ENCODE peak calls at places on chromosome 9, in ten cellular contexts. L is NCI-H1694 treated with DMSO at 0.1 percent for 48 hours, I is SHP77, Q is mucosa of gallbladder, P is HCT116, Z is NCI-H2171, A is SK-N-SH, C is germinal center, D is lung, U is neuronal stem cell. X is an unnamed sample.

GRCh38 chr9:24210641-24211040 is 335.1 kb downstream of the IZUMO3 start:
- DNase-seq in D (no peak), Z (no peak), Q (no peak), L (no peak), A (no peak), P (no peak), I (no peak), C (no peak), U (no peak), X (no peak)

GRCh38 chr9:109244179-109245132 is 76.4 kb downstream of the EPB41L4B start:
- DNase-seq in L (peak), P (peak), Q (peak), U (peak), C (peak), A (peak), D (peak), Z (peak), I (peak), X (peak)

GRCh38 chr9:98121096-98121495 is 2.1 kb upstream of the TRIM14 start:
- DNase-seq in D (no peak), U (no peak), Z (no peak), L (no peak), P (no peak), I (no peak), A (no peak), Q (peak), C (no peak), X (peak)

GRCh38 chr9:36492849-36493248 is 79.8 kb upstream of the MELK start:
- DNase-seq in C (no peak), I (no peak), L (no peak), Q (no peak), Z (no peak), D (no peak), A (no peak), P (no peak), U (no peak), X (no peak)

GRCh38 chr9:136225748-136226679 is 19.6 kb downstream of the QSOX2 start:
- DNase-seq in A (peak), U (peak), C (peak), D (peak), P (peak), I (peak), L (peak), Z (peak), Q (peak), X (no peak)

GRCh38 chr9:109020581-109020980 is 7.3 kb upstream of the CTNNAL1 start:
- DNase-seq in P (no peak), A (no peak), L (no peak), D (no peak), I (no peak), Z (no peak), C (no peak), Q (no peak), U (no peak), X (no peak)

GRCh38 chr9:77469515-77470197 is 178.5 kb downstream of the GNA14 start:
- DNase-seq in Z (no peak), A (no peak), D (no peak), U (no peak), I (no peak), Q (no peak), C (no peak), L (no peak), P (no peak), X (no peak)

GRCh38 chr9:15725953-15726352 is 173.1 kb downstream of the CCDC171 start:
- DNase-seq in L (no peak), P (no peak), Q (no peak), A (no peak), C (no peak), Z (no peak), U (no peak), I (no peak), D (no peak), X (no peak)

GRCh38 chr9:91954841-91955471 is 4.9 kb upstream of the ROR2 start:
- DNase-seq in U (peak), D (no peak), Z (peak), C (peak), Q (peak), I (peak), L (peak), A (peak), P (peak), X (no peak)

GRCh38 chr9:119091074-119091473 is 278.2 kb downstream of the BRINP1 start:
- DNase-seq in Z (no peak), Q (peak), D (no peak), U (no peak), A (no peak), C (no peak), P (no peak), I (no peak), L (no peak), X (no peak)

GRCh38 chr9:87227456-87227855 is 270.2 kb upstream of the DAPK1 start:
- DNase-seq in C (no peak), L (no peak), U (no peak), D (no peak), Q (no peak), I (no peak), A (no peak), P (no peak), Z (no peak), X (no peak)

GRCh38 chr9:92187989-92188714 is 72.9 kb upstream of the SPTLC1 start:
- DNase-seq in L (no peak), U (no peak), P (no peak), I (peak), Z (no peak), Q (no peak), D (no peak), C (no peak), A (no peak), X (no peak)

GRCh38 chr9:123268240-123268949 is at the start of gene STRBP:
- DNase-seq in P (peak), C (peak), I (peak), L (peak), Q (peak), A (peak), Z (peak), U (peak), D (peak), X (peak)